ENCODE peak calls at places on chromosomes 4 and X, in nine cellular contexts. W is cardiac muscle cell; Y is SJSA1; K is ascending aorta; Z is MM.1S; J is pancreas; S is effector memory CD4-positive, alpha-beta T cell; T is upper lobe of right lung; Q is OCI-LY7. F is an unnamed sample.

GRCh38 chr4:186723207-186724047 is at the start of gene FAT1:
- DNase-seq in Z (peak), S (no peak), W (peak), K (peak), Q (no peak), T (peak), Y (no peak), J (peak), F (no peak)

GRCh38 chrX:5876984-5877655 is 351.5 kb downstream of the NLGN4X start:
- DNase-seq in Y (no peak), J (peak), T (no peak), W (no peak), K (no peak), Z (peak), S (no peak), Q (peak), F (no peak)

GRCh38 chr4:73231518-73232487 is 26.8 kb downstream of the ANKRD17 start:
- DNase-seq in Z (no peak), S (no peak), K (no peak), Y (no peak), Q (no peak), J (no peak), W (no peak), T (no peak), F (no peak)

GRCh38 chr4:29467044-29467717 is 1253.0 kb upstream of the PCDH7 start:
- DNase-seq in J (no peak), Q (no peak), W (no peak), T (no peak), Y (no peak), Z (no peak), K (no peak), S (no peak), F (no peak)

GRCh38 chr4:144720491-144720890 is 74.5 kb downstream of the HHIP start:
- DNase-seq in Z (no peak), W (no peak), J (no peak), Q (no peak), K (no peak), T (no peak), Y (peak), S (no peak), F (no peak)

GRCh38 chr4:156255608-156256007 is 301.9 kb upstream of the CTSO start:
- DNase-seq in Z (no peak), W (no peak), J (no peak), S (no peak), T (no peak), K (no peak), Q (no peak), Y (no peak), F (no peak)

GRCh38 chr4:7549866-7550265 is 115.1 kb upstream of the PSAPL1 start:
- DNase-seq in Q (no peak), Z (no peak), S (no peak), T (no peak), J (no peak), Y (no peak), W (no peak), K (no peak), F (no peak)

GRCh38 chr4:89657931-89658700 is 178.8 kb downstream of the SNCA start:
- DNase-seq in S (no peak), K (no peak), Y (no peak), Q (peak), T (no peak), Z (peak), W (peak), J (no peak), F (no peak)

GRCh38 chr4:42995343-42995944 is 102.9 kb downstream of the GRXCR1 start:
- DNase-seq in K (no peak), T (no peak), S (no peak), Y (no peak), Z (peak), Q (peak), J (no peak), W (peak), F (no peak)

GRCh38 chr4:104772849-104773248 is 278.2 kb upstream of the CXXC4 start:
- DNase-seq in Q (no peak), W (no peak), S (no peak), T (no peak), Z (peak), Y (no peak), K (no peak), J (no peak), F (no peak)

DNA sequence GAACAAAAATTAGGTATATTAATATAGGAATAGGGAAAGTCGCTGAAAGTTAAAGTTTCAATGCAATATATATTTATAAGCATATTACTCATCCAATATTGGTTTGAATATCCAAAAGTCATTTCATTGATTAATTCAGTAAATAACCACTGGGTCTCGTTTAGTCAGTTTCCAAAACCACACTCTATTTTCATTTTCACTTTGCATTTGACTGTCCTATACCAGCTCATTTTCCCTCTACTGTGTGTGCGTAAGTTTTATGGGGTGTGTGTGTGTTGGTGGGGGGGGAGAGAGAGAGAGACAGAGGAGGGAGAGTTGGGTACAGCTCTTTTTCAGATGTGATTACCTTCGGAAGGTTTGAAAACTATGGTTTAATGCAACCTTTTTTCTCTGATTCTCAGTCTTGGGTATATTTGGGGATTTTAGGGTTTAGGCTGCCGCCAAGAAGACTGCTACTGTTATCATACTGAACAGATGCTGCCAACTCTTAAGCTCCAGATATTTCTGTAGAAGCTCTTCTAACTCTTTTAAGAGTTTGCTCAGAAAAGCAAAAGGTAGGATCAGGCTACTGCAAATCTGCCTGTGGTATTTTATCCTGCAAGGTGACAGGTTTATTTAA is 1427.4 kb downstream of the PCDH7 start:
- DNase-seq in J (no peak), T (no peak), S (no peak), Y (no peak), Q (no peak), W (no peak), Z (peak), K (no peak), F (no peak)
- H3K4me3 ChIP-seq in J (no peak), T (no peak), S (no peak), Y (no peak), Q (no peak), W (no peak), Z (peak), K (no peak), F (no peak)

GRCh38 chr4:3672465-3672831 is 93.7 kb upstream of the ADRA2C start:
- DNase-seq in S (no peak), Y (no peak), Q (no peak), T (peak), J (no peak), W (no peak), Z (no peak), K (no peak), F (no peak)
- H3K27ac ChIP-seq in S (no peak), Y (no peak), Q (no peak), T (no peak), J (no peak), W (no peak), Z (no peak), K (no peak), F (no peak)

GRCh38 chrX:30576881-30577280 is 685 bp downstream of the TASL start:
- DNase-seq in Q (no peak), J (no peak), T (no peak), Y (no peak), W (no peak), S (no peak), Z (no peak), K (no peak), F (no peak)
- H3K4me3 ChIP-seq in Q (peak), J (no peak), T (peak), Y (no peak), W (no peak), S (peak), Z (peak), K (peak), F (peak)

GRCh38 chr4:5732158-5732557 is 21.2 kb downstream of the EVC start:
- DNase-seq in W (no peak), Q (no peak), S (no peak), J (no peak), Z (no peak), T (no peak), Y (no peak), K (no peak), F (no peak)
- H3K27ac ChIP-seq in W (no peak), Q (no peak), S (no peak), J (no peak), Z (no peak), T (no peak), Y (no peak), K (peak), F (no peak)

GRCh38 chr4:183438458-183439113 is 5.8 kb upstream of the CDKN2AIP start:
- DNase-seq in S (no peak), Y (peak), J (peak), Q (no peak), W (peak), K (no peak), T (no peak), Z (no peak), F (no peak)

GRCh38 chr4:183443609-183444148 is 757 bp upstream of the CDKN2AIP start:
- DNase-seq in J (no peak), W (no peak), Q (no peak), T (no peak), S (no peak), Y (no peak), Z (peak), K (no peak), F (no peak)

GRCh38 chr4:183444149-183444952 is at the start of gene CDKN2AIP:
- DNase-seq in W (peak), K (peak), Y (peak), T (peak), Q (peak), Z (peak), J (peak), S (peak), F (peak)

GRCh38 chr4:183444953-183445543 is 612 bp downstream of the CDKN2AIP start:
- DNase-seq in J (peak), Q (peak), K (peak), S (no peak), T (peak), Y (peak), Z (peak), W (peak), F (no peak)

DNA sequence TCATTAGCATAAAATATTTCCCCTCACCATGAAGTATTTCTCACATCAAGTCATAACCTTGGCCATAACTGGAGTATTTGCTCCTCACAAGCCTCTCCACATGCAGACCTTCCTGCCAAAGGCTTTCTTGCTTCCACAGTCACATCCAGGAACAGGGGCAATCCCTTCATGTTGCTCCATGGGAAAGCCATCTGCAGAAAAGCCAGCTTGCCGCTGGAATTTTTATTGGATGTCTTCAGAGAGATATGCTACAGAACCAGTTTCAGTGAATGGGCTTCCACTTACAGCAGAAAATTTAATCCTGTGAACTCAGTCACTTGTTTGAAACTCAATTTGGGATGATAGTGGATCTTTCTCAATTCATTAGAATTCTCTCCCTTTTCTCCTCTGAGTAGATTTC is 3.2 kb upstream of the CDKN2AIP start:
- DNase-seq in J (no peak), Q (no peak), S (no peak), T (no peak), W (no peak), K (no peak), Z (no peak), Y (no peak), F (no peak)
- H3K4me3 ChIP-seq in J (no peak), Q (no peak), S (no peak), T (no peak), W (no peak), K (no peak), Z (no peak), Y (no peak), F (no peak)

GRCh38 chr4:184385705-184386141 is 88.6 kb downstream of the IRF2 start:
- DNase-seq in S (no peak), W (no peak), J (no peak), T (no peak), Y (no peak), Z (peak), Q (no peak), K (no peak), F (no peak)

GRCh38 chr4:184384810-184385557 is 89.4 kb downstream of the IRF2 start:
- DNase-seq in J (no peak), T (no peak), Z (peak), Y (no peak), Q (peak), S (no peak), W (no peak), K (no peak), F (no peak)

GRCh38 chr4:184384056-184384809 is 90.1 kb downstream of the IRF2 start:
- DNase-seq in J (peak), T (no peak), K (peak), Q (peak), Z (peak), S (no peak), W (peak), Y (no peak), F (peak)

GRCh38 chr4:184382189-184382846 is 92.0 kb downstream of the IRF2 start:
- DNase-seq in J (no peak), K (peak), W (no peak), Z (peak), Y (no peak), T (no peak), S (no peak), Q (peak), F (no peak)

GRCh38 chr4:184383497-184384055 is 90.8 kb downstream of the IRF2 start:
- DNase-seq in K (peak), Y (peak), T (no peak), Q (no peak), Z (peak), J (peak), S (no peak), W (peak), F (no peak)
- H3K27ac ChIP-seq in K (peak), Y (peak), T (peak), Q (peak), Z (peak), J (peak), S (no peak), W (no peak), F (no peak)

DNA sequence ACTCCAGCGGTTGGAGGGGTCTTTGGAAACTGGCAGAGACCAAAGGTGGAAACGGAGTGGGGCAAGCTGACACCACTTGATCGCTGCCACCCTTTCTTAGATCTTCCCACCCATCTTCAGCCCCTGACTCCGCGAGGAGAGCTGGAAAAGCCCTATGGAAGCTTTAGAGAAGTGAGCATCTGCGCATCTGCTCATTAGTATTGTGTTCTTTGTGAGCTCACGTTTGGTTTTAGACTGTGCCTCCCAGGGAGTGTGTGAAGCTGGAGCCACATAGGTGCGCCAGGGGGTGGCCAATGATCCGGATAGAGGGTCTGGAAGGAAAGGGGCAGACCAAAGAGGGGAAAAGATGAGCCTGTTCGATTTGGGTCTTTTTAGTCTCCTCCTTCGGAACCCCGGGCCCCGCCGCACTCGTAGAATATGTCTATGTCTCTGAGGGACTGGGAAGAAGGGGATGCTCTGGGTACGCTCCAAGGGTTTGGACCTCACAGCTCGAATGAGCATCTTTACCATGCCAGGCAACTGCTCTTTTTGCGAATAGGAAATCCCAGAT is 564 bp upstream of the DKK2 start:
- DNase-seq in W (no peak), T (no peak), Q (no peak), J (no peak), Z (no peak), S (no peak), Y (no peak), K (peak), F (no peak)
- H3K4me3 ChIP-seq in W (peak), T (peak), Q (no peak), J (no peak), Z (peak), S (no peak), Y (peak), K (peak), F (no peak)

F was measured in CD4-positive, alpha-beta memory T cell.